ENCODE peak calls at places on chromosomes 16 and 17, in four cellular contexts. Y, N, M and B are unnamed samples.

GRCh38 chr17:38912221-38912813 is 13.1 kb upstream of the LASP1NB start:
- DNase-seq in Y (no peak), N (no peak), M (peak), B (no peak)

GRCh38 chr16:54366005-54366634 is 79.5 kb upstream of the IRX3 start:
- DNase-seq in Y (no peak), N (no peak), M (no peak), B (no peak)

GRCh38 chr17:79742951-79743476 is 12.3 kb downstream of the ENPP7 start:
- DNase-seq in Y (no peak), N (no peak), M (no peak), B (no peak)

GRCh38 chr17:76446449-76447231 is 6.3 kb downstream of the UBE2O start:
- DNase-seq in Y (no peak), N (no peak), M (no peak), B (no peak)

GRCh38 chr17:51045616-51046526 is 74.8 kb downstream of the SPAG9 start:
- DNase-seq in Y (no peak), N (no peak), M (no peak), B (no peak)

GRCh38 chr16:28879261-28879840 is 1.1 kb downstream of the ATP2A1 start:
- DNase-seq in Y (no peak), N (no peak), M (no peak), B (peak)

GRCh38 chr16:31267332-31268032 is 7.7 kb downstream of the ITGAM start:
- DNase-seq in Y (no peak), N (no peak), M (peak), B (no peak)

GRCh38 chr16:11205754-11206459 is 50.1 kb downstream of the SOCS1 start:
- DNase-seq in Y (peak), N (no peak), M (no peak), B (peak)

GRCh38 chr16:67170168-67170947 is at the start of gene NOL3:
- DNase-seq in Y (no peak), N (peak), M (peak), B (peak)

GRCh38 chr16:87319997-87320491 is 2.9 kb upstream of the C16orf95 start:
- DNase-seq in Y (no peak), N (no peak), M (no peak), B (no peak)

GRCh38 chr16:49890876-49891275 is 35.0 kb upstream of the ZNF423 start:
- DNase-seq in Y (peak), N (no peak), M (no peak), B (no peak)

GRCh38 chr16:13298676-13299075 is 397.3 kb downstream of the SHISA9 start:
- DNase-seq in Y (no peak), N (no peak), M (no peak), B (no peak)

GRCh38 chr17:74491645-74492044 is 25.2 kb downstream of the CD300A start:
- DNase-seq in Y (no peak), N (no peak), M (peak), B (no peak)

GRCh38 chr17:51541215-51541614 is 280.9 kb downstream of the UTP18 start:
- DNase-seq in Y (no peak), N (no peak), M (no peak), B (no peak)

GRCh38 chr17:15263206-15263579 is 1.9 kb downstream of the PMP22 start:
- DNase-seq in Y (peak), N (peak), M (peak), B (no peak)

GRCh38 chr17:65559802-65560627 is 1.4 kb downstream of the AXIN2 start:
- DNase-seq in Y (peak), N (no peak), M (peak), B (peak)

GRCh38 chr16:80899804-80900592 is 95.6 kb upstream of the CDYL2 start:
- DNase-seq in Y (no peak), N (peak), M (peak), B (no peak)

GRCh38 chr16:84528317-84528716 is 23.9 kb upstream of the MEAK7 start:
- DNase-seq in Y (no peak), N (no peak), M (no peak), B (no peak)

GRCh38 chr16:74252329-74252728 is 44.3 kb upstream of the PSMD7 start:
- DNase-seq in Y (no peak), N (no peak), M (no peak), B (no peak)

DNA sequence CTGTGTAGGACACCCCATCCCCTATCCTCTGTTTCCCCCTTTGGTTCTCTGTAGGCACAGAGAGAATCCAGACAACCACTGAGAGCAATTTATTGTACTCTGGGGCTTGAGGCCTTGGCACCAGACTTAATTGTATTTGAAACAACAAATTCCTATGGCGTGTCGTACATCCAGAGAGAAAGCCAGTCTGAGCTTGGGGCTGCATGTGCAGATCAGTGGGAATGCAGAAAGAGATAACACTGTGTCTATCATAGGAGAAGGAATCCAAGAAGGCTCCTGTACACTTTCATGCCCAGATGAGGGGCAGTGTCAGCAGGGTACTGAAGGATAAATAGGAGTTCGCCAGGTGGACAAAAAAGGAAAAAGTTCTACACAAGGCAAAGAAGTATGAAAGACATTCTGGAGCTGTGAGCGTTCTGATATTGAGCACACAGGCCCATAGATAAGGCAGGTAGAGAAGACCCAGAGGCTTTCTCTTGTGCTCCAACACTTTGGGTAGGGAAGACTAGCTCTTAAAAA is 22.0 kb upstream of the IL4R start:
- DNase-seq in Y (no peak), N (no peak), M (no peak), B (no peak)
- TF ChIP-seq CTCF in Y (no peak), N (no peak), M (no peak), B (no peak)

GRCh38 chr17:43917348-43918025 is 10.2 kb upstream of the MPP2 start:
- DNase-seq in Y (peak), N (no peak), M (peak), B (peak)
- TF ChIP-seq CTCF in Y (peak), N (peak), M (peak), B (peak)

DNA sequence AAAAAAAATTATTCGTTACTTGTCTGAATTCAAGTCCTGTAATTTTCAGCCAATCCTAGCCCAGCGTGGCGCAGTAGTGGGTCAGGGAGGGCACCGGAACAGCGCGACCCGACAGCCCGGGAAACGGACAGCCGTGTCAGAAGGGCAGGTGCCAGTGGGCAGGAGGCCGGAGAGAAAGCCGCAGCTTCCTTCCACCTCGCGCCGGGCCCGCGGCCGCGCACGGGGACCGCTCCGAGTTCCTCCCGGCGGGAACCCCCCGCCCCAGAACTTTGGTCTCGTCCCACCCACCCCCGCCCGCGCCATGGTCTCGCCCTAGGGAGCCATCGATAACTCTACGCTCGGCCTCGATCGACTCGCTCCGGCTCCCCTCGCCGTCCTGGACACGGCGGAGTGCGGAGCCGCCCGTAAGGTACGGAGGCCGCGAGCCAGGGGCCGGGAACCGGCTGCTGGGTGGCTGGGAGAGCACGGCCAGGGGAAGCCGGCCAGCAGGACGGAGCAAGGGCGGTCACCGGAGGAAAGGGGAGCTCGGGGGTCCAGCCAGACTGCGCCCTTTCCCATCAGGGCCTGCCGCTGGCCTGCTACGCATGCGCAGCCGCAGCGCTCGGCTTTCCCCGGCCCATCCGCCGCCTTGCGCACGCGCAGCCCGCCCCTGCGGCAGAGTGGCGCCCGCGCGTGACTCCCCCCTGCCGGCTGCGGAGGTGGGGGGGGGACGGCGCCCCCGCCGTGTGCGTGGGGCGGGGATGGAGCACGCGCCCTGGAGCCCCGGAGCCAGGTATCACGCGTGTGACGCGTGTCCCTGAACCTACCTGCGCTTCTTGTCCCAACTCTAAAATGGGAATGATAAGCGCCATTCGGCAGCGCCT is at the start of gene MLST8:
- DNase-seq in Y (peak), N (peak), M (peak), B (peak)
- TF ChIP-seq CTCF in Y (no peak), N (peak), M (peak), B (peak)

DNA sequence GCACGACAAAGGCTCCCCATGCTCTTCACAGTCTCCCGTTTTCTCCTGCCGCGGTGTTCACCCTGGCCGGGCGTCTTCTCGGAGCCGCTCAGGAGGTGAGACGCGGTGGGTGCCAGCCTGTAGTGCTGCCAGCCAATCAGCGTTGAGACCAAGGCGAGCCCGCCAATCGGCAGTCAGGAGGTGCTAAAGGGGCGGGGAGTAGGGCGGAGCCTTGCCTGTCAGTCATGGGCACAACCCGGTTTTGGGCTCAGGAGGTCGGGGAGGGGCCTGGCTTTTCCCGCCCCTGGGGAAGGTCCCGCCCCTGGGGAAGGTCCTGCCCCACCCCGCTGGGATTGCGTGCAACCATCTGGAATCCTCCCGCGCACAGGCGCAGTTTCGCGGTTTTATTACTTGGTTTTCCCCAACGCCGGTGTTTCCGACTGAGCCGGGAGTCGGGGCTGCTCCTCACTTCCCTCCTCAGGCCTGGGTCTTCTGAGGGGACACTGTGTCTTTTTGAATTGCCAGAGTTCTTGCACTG is at the start of gene PRDM7:
- DNase-seq in Y (peak), N (peak), M (peak), B (peak)
- TF ChIP-seq CTCF in Y (no peak), N (no peak), M (no peak), B (no peak)